ENCODE peak calls at places on chromosomes 2 and 18, in seven cellular contexts. One of them, this sample, is unnamed.

GRCh38 chr2:71282493-71282892 is 49.1 kb upstream of the ZNF638 start:
- DNase-seq in GM12878: no peak
- DNase-seq in HepG2: peak
- DNase-seq in K562: no peak
- DNase-seq in SK-N-SH: no peak
- DNase-seq in HCT116: no peak
- DNase-seq in H1: no peak
- DNase-seq in this sample: peak

GRCh38 chr2:177076636-177077179 is 135.9 kb upstream of the HNRNPA3 start:
- DNase-seq in SK-N-SH: no peak
- DNase-seq in GM12878: no peak
- DNase-seq in HepG2: no peak
- DNase-seq in K562: no peak
- DNase-seq in H1: no peak
- DNase-seq in HCT116: no peak
- DNase-seq in this sample: no peak

GRCh38 chr2:122643725-122644329 is 888.4 kb downstream of the TSN start:
- DNase-seq in HCT116: no peak
- DNase-seq in K562: no peak
- DNase-seq in HepG2: no peak
- DNase-seq in GM12878: no peak
- DNase-seq in SK-N-SH: peak
- DNase-seq in H1: no peak
- DNase-seq in this sample: peak

GRCh38 chr2:119367472-119368099 is 809 bp downstream of the DBI start:
- DNase-seq in GM12878: no peak
- DNase-seq in HepG2: peak
- DNase-seq in SK-N-SH: peak
- DNase-seq in K562: peak
- DNase-seq in HCT116: no peak
- DNase-seq in H1: peak
- DNase-seq in this sample: no peak

GRCh38 chr2:61368687-61369665 is 101.9 kb downstream of the USP34 start:
- DNase-seq in H1: no peak
- DNase-seq in SK-N-SH: no peak
- DNase-seq in K562: no peak
- DNase-seq in GM12878: no peak
- DNase-seq in HepG2: no peak
- DNase-seq in HCT116: no peak
- DNase-seq in this sample: no peak

GRCh38 chr2:195475336-195475735 is 181.7 kb upstream of the SLC39A10 start:
- DNase-seq in H1: no peak
- DNase-seq in HCT116: no peak
- DNase-seq in GM12878: no peak
- DNase-seq in HepG2: no peak
- DNase-seq in SK-N-SH: no peak
- DNase-seq in K562: no peak
- DNase-seq in this sample: no peak

GRCh38 chr2:239598011-239598731 is 197.4 kb upstream of the HDAC4 start:
- DNase-seq in H1: no peak
- DNase-seq in HepG2: no peak
- DNase-seq in SK-N-SH: no peak
- DNase-seq in K562: no peak
- DNase-seq in HCT116: no peak
- DNase-seq in GM12878: no peak
- DNase-seq in this sample: no peak

GRCh38 chr2:165902929-165903328 is 50.6 kb downstream of the TTC21B start:
- DNase-seq in H1: no peak
- DNase-seq in HepG2: peak
- DNase-seq in HCT116: no peak
- DNase-seq in K562: no peak
- DNase-seq in SK-N-SH: no peak
- DNase-seq in GM12878: no peak
- DNase-seq in this sample: no peak

GRCh38 chr2:96407919-96408550 is 72.5 kb downstream of the NCAPH start:
- DNase-seq in SK-N-SH: no peak
- DNase-seq in K562: no peak
- DNase-seq in HCT116: no peak
- DNase-seq in HepG2: no peak
- DNase-seq in GM12878: no peak
- DNase-seq in H1: no peak
- DNase-seq in this sample: no peak

GRCh38 chr2:217837001-217837491 is 165.7 kb downstream of the TNS1 start:
- DNase-seq in K562: peak
- DNase-seq in H1: peak
- DNase-seq in GM12878: no peak
- DNase-seq in HCT116: peak
- DNase-seq in SK-N-SH: peak
- DNase-seq in HepG2: peak
- DNase-seq in this sample: no peak

GRCh38 chr2:38017836-38018235 is 58.1 kb downstream of the CYP1B1 start:
- DNase-seq in H1: no peak
- DNase-seq in SK-N-SH: no peak
- DNase-seq in HCT116: no peak
- DNase-seq in GM12878: no peak
- DNase-seq in K562: no peak
- DNase-seq in HepG2: no peak
- DNase-seq in this sample: no peak

GRCh38 chr2:109633284-109633961 is 19.3 kb downstream of the SOWAHC start:
- DNase-seq in K562: no peak
- DNase-seq in HepG2: no peak
- DNase-seq in HCT116: no peak
- DNase-seq in GM12878: no peak
- DNase-seq in H1: no peak
- DNase-seq in SK-N-SH: no peak
- DNase-seq in this sample: no peak

GRCh38 chr18:74373428-74373827 is 57.8 kb downstream of the C18orf63 start:
- DNase-seq in SK-N-SH: no peak
- DNase-seq in HepG2: no peak
- DNase-seq in GM12878: no peak
- DNase-seq in K562: no peak
- DNase-seq in H1: no peak
- DNase-seq in HCT116: no peak
- DNase-seq in this sample: no peak

GRCh38 chr2:240811346-240812300 is 8.4 kb downstream of the KIF1A start:
- DNase-seq in H1: no peak
- DNase-seq in HepG2: no peak
- DNase-seq in K562: no peak
- DNase-seq in HCT116: no peak
- DNase-seq in SK-N-SH: no peak
- DNase-seq in GM12878: no peak
- DNase-seq in this sample: no peak

GRCh38 chr2:120775261-120775660 is 39.6 kb downstream of the GLI2 start:
- DNase-seq in H1: no peak
- DNase-seq in SK-N-SH: no peak
- DNase-seq in HCT116: no peak
- DNase-seq in HepG2: no peak
- DNase-seq in GM12878: no peak
- DNase-seq in K562: no peak
- DNase-seq in this sample: no peak

GRCh38 chr2:176056411-176056810 is 27.4 kb downstream of the EVX2 start:
- DNase-seq in HepG2: no peak
- DNase-seq in SK-N-SH: no peak
- DNase-seq in K562: no peak
- DNase-seq in HCT116: no peak
- DNase-seq in GM12878: no peak
- DNase-seq in H1: no peak
- DNase-seq in this sample: no peak

GRCh38 chr2:9847140-9847539 is 3.9 kb downstream of the TAF1B start:
- DNase-seq in SK-N-SH: no peak
- DNase-seq in GM12878: no peak
- DNase-seq in HepG2: no peak
- DNase-seq in HCT116: no peak
- DNase-seq in H1: no peak
- DNase-seq in K562: no peak
- DNase-seq in this sample: no peak

GRCh38 chr2:100623033-100623715 is 60.4 kb downstream of the PDCL3 start:
- DNase-seq in H1: no peak
- DNase-seq in GM12878: no peak
- DNase-seq in HCT116: no peak
- DNase-seq in K562: no peak
- DNase-seq in HepG2: no peak
- DNase-seq in SK-N-SH: no peak
- DNase-seq in this sample: no peak
- TF ChIP-seq SIN3A in H1: no peak
- TF ChIP-seq SIN3A in GM12878: no peak
- TF ChIP-seq SIN3A in HCT116: no peak
- TF ChIP-seq SIN3A in K562: no peak
- TF ChIP-seq SIN3A in HepG2: no peak
- TF ChIP-seq SIN3A in SK-N-SH: no peak
- TF ChIP-seq SIN3A in this sample: no peak

DNA sequence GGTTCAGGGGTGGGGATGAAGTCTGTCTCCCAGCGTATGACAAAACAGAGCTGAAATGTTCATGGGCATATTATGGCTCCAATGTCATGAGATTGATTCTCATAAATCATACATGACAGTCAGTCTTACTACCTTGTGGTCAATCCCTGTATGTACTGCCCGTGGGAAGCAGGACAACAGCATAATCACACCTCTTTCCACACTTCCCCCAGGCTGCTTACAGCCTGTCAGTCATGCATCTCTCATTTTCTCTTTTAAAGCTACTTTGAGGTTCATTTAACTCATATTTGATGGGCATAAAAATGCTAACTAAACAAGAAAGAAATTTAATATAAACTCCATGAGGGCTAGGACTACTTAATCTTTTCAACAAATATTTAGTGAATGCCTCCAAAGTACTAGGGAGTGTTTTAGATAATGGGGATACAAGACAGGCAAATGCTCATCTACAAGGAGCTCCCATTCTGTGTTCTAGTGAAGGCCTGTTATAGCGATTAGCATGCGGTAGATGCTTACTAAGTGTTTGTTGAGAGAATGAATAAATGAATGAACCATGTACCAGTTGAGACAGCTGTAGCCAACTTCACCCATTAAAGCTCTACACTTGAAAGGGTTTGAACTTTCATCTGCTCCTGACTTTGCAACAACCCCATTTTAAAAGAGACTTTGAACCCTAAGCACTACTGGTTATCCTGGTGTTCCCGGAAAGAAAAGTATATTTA is 89.1 kb downstream of the ALPK2 start:
- DNase-seq in SK-N-SH: no peak
- DNase-seq in HepG2: peak
- DNase-seq in K562: no peak
- DNase-seq in HCT116: no peak
- DNase-seq in H1: no peak
- DNase-seq in GM12878: no peak
- DNase-seq in this sample: no peak
- TF ChIP-seq SIN3A in SK-N-SH: no peak
- TF ChIP-seq SIN3A in HepG2: no peak
- TF ChIP-seq SIN3A in K562: no peak
- TF ChIP-seq SIN3A in HCT116: no peak
- TF ChIP-seq SIN3A in H1: no peak
- TF ChIP-seq SIN3A in GM12878: no peak
- TF ChIP-seq SIN3A in this sample: no peak

GRCh38 chr2:203719456-203719855 is 13.0 kb downstream of the CD28 start:
- DNase-seq in H1: no peak
- DNase-seq in K562: no peak
- DNase-seq in SK-N-SH: no peak
- DNase-seq in GM12878: no peak
- DNase-seq in HepG2: no peak
- DNase-seq in HCT116: no peak
- DNase-seq in this sample: no peak

GRCh38 chr2:203721770-203722169 is 15.3 kb downstream of the CD28 start:
- DNase-seq in GM12878: no peak
- DNase-seq in SK-N-SH: no peak
- DNase-seq in HCT116: no peak
- DNase-seq in HepG2: no peak
- DNase-seq in K562: no peak
- DNase-seq in H1: peak
- DNase-seq in this sample: no peak

GRCh38 chr2:203720011-203720410 is 13.6 kb downstream of the CD28 start:
- DNase-seq in H1: no peak
- DNase-seq in K562: no peak
- DNase-seq in GM12878: no peak
- DNase-seq in HCT116: no peak
- DNase-seq in SK-N-SH: no peak
- DNase-seq in HepG2: no peak
- DNase-seq in this sample: no peak

GRCh38 chr2:203720922-203721672 is 14.7 kb downstream of the CD28 start:
- DNase-seq in GM12878: no peak
- DNase-seq in HCT116: no peak
- DNase-seq in K562: no peak
- DNase-seq in SK-N-SH: no peak
- DNase-seq in H1: peak
- DNase-seq in HepG2: peak
- DNase-seq in this sample: no peak

GRCh38 chr2:203722411-203722810 is 16.0 kb downstream of the CD28 start:
- DNase-seq in H1: no peak
- DNase-seq in HepG2: no peak
- DNase-seq in GM12878: no peak
- DNase-seq in HCT116: no peak
- DNase-seq in K562: no peak
- DNase-seq in SK-N-SH: no peak
- DNase-seq in this sample: no peak
- TF ChIP-seq SIN3A in H1: no peak
- TF ChIP-seq SIN3A in HepG2: no peak
- TF ChIP-seq SIN3A in GM12878: no peak
- TF ChIP-seq SIN3A in HCT116: no peak
- TF ChIP-seq SIN3A in K562: no peak
- TF ChIP-seq SIN3A in SK-N-SH: no peak
- TF ChIP-seq SIN3A in this sample: no peak

GRCh38 chr2:63261222-63261621 is 210.6 kb downstream of the OTX1 start:
- DNase-seq in K562: no peak
- DNase-seq in HCT116: no peak
- DNase-seq in H1: no peak
- DNase-seq in GM12878: no peak
- DNase-seq in SK-N-SH: no peak
- DNase-seq in HepG2: no peak
- DNase-seq in this sample: no peak

GRCh38 chr2:63257473-63257872 is 206.8 kb downstream of the OTX1 start:
- DNase-seq in SK-N-SH: no peak
- DNase-seq in HepG2: no peak
- DNase-seq in HCT116: no peak
- DNase-seq in GM12878: peak
- DNase-seq in K562: no peak
- DNase-seq in H1: no peak
- DNase-seq in this sample: no peak
- TF ChIP-seq SIN3A in SK-N-SH: no peak
- TF ChIP-seq SIN3A in HepG2: no peak
- TF ChIP-seq SIN3A in HCT116: no peak
- TF ChIP-seq SIN3A in GM12878: no peak
- TF ChIP-seq SIN3A in K562: no peak
- TF ChIP-seq SIN3A in H1: no peak
- TF ChIP-seq SIN3A in this sample: no peak

GRCh38 chr2:85846411-85846810 is 42.4 kb downstream of the ST3GAL5 start:
- DNase-seq in SK-N-SH: no peak
- DNase-seq in HepG2: no peak
- DNase-seq in K562: no peak
- DNase-seq in GM12878: no peak
- DNase-seq in HCT116: no peak
- DNase-seq in H1: no peak
- DNase-seq in this sample: no peak
- TF ChIP-seq SIN3A in SK-N-SH: no peak
- TF ChIP-seq SIN3A in HepG2: no peak
- TF ChIP-seq SIN3A in K562: no peak
- TF ChIP-seq SIN3A in GM12878: no peak
- TF ChIP-seq SIN3A in HCT116: no peak
- TF ChIP-seq SIN3A in H1: no peak
- TF ChIP-seq SIN3A in this sample: no peak

This sample was measured in Panc1.